ENCODE peak calls at places on chromosomes 5 and 9, in seven cellular contexts. One of them, this sample, is unnamed.

GRCh38 chr5:108798866-108799265 is 51.2 kb downstream of the FER start:
- DNase-seq in mammary epithelial cell: no peak
- DNase-seq in heart left ventricle: no peak
- DNase-seq in H9: no peak
- DNase-seq in tibial artery: no peak
- DNase-seq in pancreas: no peak
- DNase-seq in heart right ventricle: no peak
- DNase-seq in this sample: no peak

GRCh38 chr9:128882677-128883590 is 1.0 kb downstream of the LRRC8A start:
- DNase-seq in heart right ventricle: no peak
- DNase-seq in mammary epithelial cell: peak; percentile 46
- DNase-seq in heart left ventricle: no peak
- DNase-seq in tibial artery: no peak
- DNase-seq in pancreas: no peak
- DNase-seq in H9: no peak
- DNase-seq in this sample: no peak

GRCh38 chr5:67246546-67246945 is 49.9 kb upstream of the CD180 start:
- DNase-seq in heart right ventricle: no peak
- DNase-seq in mammary epithelial cell: no peak
- DNase-seq in pancreas: no peak
- DNase-seq in heart left ventricle: no peak
- DNase-seq in H9: no peak
- DNase-seq in tibial artery: no peak
- DNase-seq in this sample: no peak

GRCh38 chr9:14652729-14653377 is 40.4 kb downstream of the ZDHHC21 start:
- DNase-seq in mammary epithelial cell: peak; percentile 3
- DNase-seq in H9: no peak
- DNase-seq in pancreas: peak; percentile 20
- DNase-seq in heart left ventricle: no peak
- DNase-seq in heart right ventricle: no peak
- DNase-seq in tibial artery: no peak
- DNase-seq in this sample: no peak

GRCh38 chr9:35526087-35526801 is 36.3 kb downstream of the RUSC2 start:
- DNase-seq in H9: no peak
- DNase-seq in pancreas: no peak
- DNase-seq in heart left ventricle: no peak
- DNase-seq in mammary epithelial cell: no peak
- DNase-seq in heart right ventricle: no peak
- DNase-seq in tibial artery: no peak
- DNase-seq in this sample: no peak

GRCh38 chr5:14405706-14406553 is 175.7 kb upstream of the OTULINL start:
- DNase-seq in tibial artery: no peak
- DNase-seq in H9: no peak
- DNase-seq in heart left ventricle: no peak
- DNase-seq in heart right ventricle: no peak
- DNase-seq in mammary epithelial cell: no peak
- DNase-seq in pancreas: no peak
- DNase-seq in this sample: no peak

GRCh38 chr9:78923966-78924659 is 627.2 kb downstream of the PSAT1 start:
- DNase-seq in heart right ventricle: no peak
- DNase-seq in pancreas: no peak
- DNase-seq in heart left ventricle: no peak
- DNase-seq in H9: no peak
- DNase-seq in mammary epithelial cell: no peak
- DNase-seq in tibial artery: no peak
- DNase-seq in this sample: no peak

GRCh38 chr9:99425124-99425523 is 203.0 kb downstream of the SEC61B start:
- DNase-seq in tibial artery: no peak
- DNase-seq in pancreas: no peak
- DNase-seq in heart left ventricle: no peak
- DNase-seq in heart right ventricle: no peak
- DNase-seq in H9: no peak
- DNase-seq in mammary epithelial cell: no peak
- DNase-seq in this sample: no peak

GRCh38 chr9:77547113-77547731 is 100.9 kb downstream of the GNA14 start:
- DNase-seq in heart left ventricle: no peak
- DNase-seq in H9: no peak
- DNase-seq in mammary epithelial cell: no peak
- DNase-seq in heart right ventricle: no peak
- DNase-seq in tibial artery: no peak
- DNase-seq in pancreas: no peak
- DNase-seq in this sample: no peak

GRCh38 chr5:131382407-131383395 is 118.8 kb downstream of the CDC42SE2 start:
- DNase-seq in pancreas: no peak
- DNase-seq in heart right ventricle: no peak
- DNase-seq in heart left ventricle: no peak
- DNase-seq in tibial artery: no peak
- DNase-seq in mammary epithelial cell: peak; percentile 65
- DNase-seq in H9: peak; percentile 54
- DNase-seq in this sample: peak; percentile 36

GRCh38 chr9:13139641-13140171 is 139.8 kb downstream of the MPDZ start:
- DNase-seq in H9: no peak
- DNase-seq in mammary epithelial cell: peak; percentile 65
- DNase-seq in pancreas: no peak
- DNase-seq in heart left ventricle: no peak
- DNase-seq in heart right ventricle: no peak
- DNase-seq in tibial artery: no peak
- DNase-seq in this sample: peak; percentile 16

GRCh38 chr5:173515526-173515925 is 100.9 kb downstream of the BOD1 start:
- DNase-seq in heart left ventricle: no peak
- DNase-seq in tibial artery: no peak
- DNase-seq in H9: no peak
- DNase-seq in pancreas: no peak
- DNase-seq in heart right ventricle: no peak
- DNase-seq in mammary epithelial cell: peak; percentile 2
- DNase-seq in this sample: no peak

GRCh38 chr5:175902013-175902412 is 30.6 kb downstream of the CPLX2 start:
- DNase-seq in mammary epithelial cell: no peak
- DNase-seq in tibial artery: no peak
- DNase-seq in heart left ventricle: no peak
- DNase-seq in heart right ventricle: no peak
- DNase-seq in H9: no peak
- DNase-seq in pancreas: no peak
- DNase-seq in this sample: no peak

GRCh38 chr9:73151653-73152382 is at the start of gene ANXA1:
- DNase-seq in H9: no peak
- DNase-seq in heart right ventricle: peak; percentile 31
- DNase-seq in pancreas: no peak
- DNase-seq in tibial artery: no peak
- DNase-seq in heart left ventricle: no peak
- DNase-seq in mammary epithelial cell: peak; percentile 93
- DNase-seq in this sample: no peak

GRCh38 chr5:136203303-136203922 is 10.5 kb upstream of the SMIM32 start:
- DNase-seq in heart left ventricle: no peak
- DNase-seq in tibial artery: no peak
- DNase-seq in H9: no peak
- DNase-seq in mammary epithelial cell: no peak
- DNase-seq in pancreas: no peak
- DNase-seq in heart right ventricle: no peak
- DNase-seq in this sample: no peak

GRCh38 chr5:96256795-96257470 is 176.1 kb downstream of the PCSK1 start:
- DNase-seq in mammary epithelial cell: peak; percentile 20
- DNase-seq in heart left ventricle: peak; percentile 41
- DNase-seq in pancreas: no peak
- DNase-seq in tibial artery: peak; percentile 27
- DNase-seq in heart right ventricle: no peak
- DNase-seq in H9: no peak
- DNase-seq in this sample: no peak

GRCh38 chr5:187617-188451 is 3.5 kb upstream of the LRRC14B start:
- DNase-seq in tibial artery: no peak
- DNase-seq in pancreas: no peak
- DNase-seq in mammary epithelial cell: no peak
- DNase-seq in heart right ventricle: no peak
- DNase-seq in heart left ventricle: peak; percentile 23
- DNase-seq in H9: no peak
- DNase-seq in this sample: no peak

GRCh38 chr5:1558945-1559344 is 35.2 kb upstream of the LPCAT1 start:
- DNase-seq in tibial artery: no peak
- DNase-seq in pancreas: no peak
- DNase-seq in heart right ventricle: no peak
- DNase-seq in H9: no peak
- DNase-seq in heart left ventricle: no peak
- DNase-seq in mammary epithelial cell: no peak
- DNase-seq in this sample: no peak

DNA sequence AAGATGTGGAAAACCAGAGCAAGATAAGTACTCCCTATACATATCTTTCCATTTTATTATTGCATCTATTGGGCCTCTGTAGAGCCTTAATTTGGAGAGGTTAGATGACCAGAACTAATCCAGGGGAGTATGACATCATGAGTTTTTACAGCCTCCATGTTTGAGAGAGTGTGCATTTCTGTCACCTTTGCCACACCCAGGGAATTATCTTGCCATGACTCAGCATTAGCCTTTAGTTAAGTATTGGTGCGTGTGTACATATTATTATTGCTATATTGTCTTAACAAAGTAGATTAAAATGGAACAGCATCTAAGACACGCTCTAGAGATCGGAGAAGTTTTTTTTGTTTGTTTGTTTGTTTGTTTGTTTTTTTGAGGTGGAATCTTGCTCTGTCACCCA is 27.6 kb downstream of the DIMT1 start:
- DNase-seq in tibial artery: no peak
- DNase-seq in H9: no peak
- DNase-seq in heart right ventricle: no peak
- DNase-seq in heart left ventricle: no peak
- DNase-seq in mammary epithelial cell: peak; percentile 46
- DNase-seq in pancreas: no peak
- DNase-seq in this sample: no peak
- H3K27ac ChIP-seq in tibial artery: no peak overlapping the region
- H3K27ac ChIP-seq in H9: no peak overlapping the region
- H3K27ac ChIP-seq in heart right ventricle: no peak overlapping the region
- H3K27ac ChIP-seq in heart left ventricle: no peak overlapping the region
- H3K27ac ChIP-seq in mammary epithelial cell: peak overlapping the region; percentile 19
- H3K27ac ChIP-seq in pancreas: no peak overlapping the region
- H3K27ac ChIP-seq in this sample: no peak overlapping the region

GRCh38 chr5:149975409-149975808 is 14.9 kb downstream of the SLC26A2 start:
- DNase-seq in heart left ventricle: no peak
- DNase-seq in heart right ventricle: no peak
- DNase-seq in H9: no peak
- DNase-seq in pancreas: no peak
- DNase-seq in mammary epithelial cell: no peak
- DNase-seq in tibial artery: no peak
- DNase-seq in this sample: no peak
- TF ChIP-seq CTCF in heart left ventricle: no peak
- TF ChIP-seq CTCF in heart right ventricle: no peak
- TF ChIP-seq CTCF in H9: no peak
- TF ChIP-seq CTCF in pancreas: no peak
- TF ChIP-seq CTCF in mammary epithelial cell: no peak
- TF ChIP-seq CTCF in tibial artery: no peak
- TF ChIP-seq CTCF in this sample: no peak

GRCh38 chr5:88824892-88825781 is 57.8 kb downstream of the MEF2C start:
- DNase-seq in tibial artery: no peak
- DNase-seq in pancreas: no peak
- DNase-seq in mammary epithelial cell: no peak
- DNase-seq in heart left ventricle: no peak
- DNase-seq in H9: no peak
- DNase-seq in heart right ventricle: no peak
- DNase-seq in this sample: no peak
- H3K27ac ChIP-seq in tibial artery: peak overlapping the region; percentile 73
- H3K27ac ChIP-seq in pancreas: no peak overlapping the region
- H3K27ac ChIP-seq in mammary epithelial cell: no peak overlapping the region
- H3K27ac ChIP-seq in heart left ventricle: peak overlapping the region; percentile 74
- H3K27ac ChIP-seq in H9: no peak overlapping the region
- H3K27ac ChIP-seq in heart right ventricle: peak overlapping the region; percentile 90
- H3K27ac ChIP-seq in this sample: peak overlapping the region; percentile 43

GRCh38 chr5:99607124-99607523 is 678.3 kb upstream of the CHD1 start:
- DNase-seq in tibial artery: no peak
- DNase-seq in H9: no peak
- DNase-seq in heart right ventricle: no peak
- DNase-seq in mammary epithelial cell: no peak
- DNase-seq in heart left ventricle: no peak
- DNase-seq in pancreas: no peak
- DNase-seq in this sample: no peak
- TF ChIP-seq CTCF in tibial artery: no peak
- TF ChIP-seq CTCF in H9: no peak
- TF ChIP-seq CTCF in heart right ventricle: no peak
- TF ChIP-seq CTCF in mammary epithelial cell: no peak
- TF ChIP-seq CTCF in heart left ventricle: no peak
- TF ChIP-seq CTCF in pancreas: no peak
- TF ChIP-seq CTCF in this sample: no peak

This sample was measured in thyroid gland.